ENCODE peak calls at places on chromosomes 16 and 17, in nine cellular contexts. N is sigmoid colon; J is activated CD4-positive, alpha-beta T cell treated with anti-CD3 and anti-CD28 coated beads, Interleukin-2, amount 50 U/mL, for 1 hour; X is A549; K is fibroblast of the aortic adventitia; Z is T follicular helper cell; Q is HFFc6; O is left cardiac atrium; W is OCI-LY7. U is an unnamed sample.

GRCh38 chr16:79363035-79363434 is 237.5 kb downstream of the MAF start:
- DNase-seq in X (no peak), W (no peak), N (no peak), O (no peak), K (no peak), Q (no peak), Z (no peak), J (no peak), U (no peak)

GRCh38 chr17:60102632-60103047 is 23.9 kb upstream of the HEATR6 start:
- DNase-seq in K (peak), J (peak), Z (no peak), Q (peak), N (no peak), X (peak), O (peak), W (peak), U (no peak)

GRCh38 chr17:15469260-15469659 is 1.8 kb upstream of the CDRT4 start:
- DNase-seq in W (no peak), Q (no peak), N (no peak), J (no peak), Z (no peak), X (no peak), K (peak), O (peak), U (no peak)

GRCh38 chr17:4648741-4649140 is 7.3 kb upstream of the ALOX15 start:
- DNase-seq in W (no peak), Z (no peak), J (no peak), K (no peak), Q (no peak), O (no peak), X (no peak), N (no peak), U (no peak)

GRCh38 chr17:6924121-6924676 is 71.7 kb upstream of the ALOX12 start:
- DNase-seq in N (no peak), K (peak), Z (no peak), O (no peak), J (no peak), W (no peak), X (no peak), Q (no peak), U (no peak)

GRCh38 chr17:19456016-19456927 is 45.2 kb downstream of the RNF112 start:
- DNase-seq in Z (no peak), Q (no peak), X (no peak), N (no peak), W (no peak), O (no peak), J (no peak), K (no peak), U (no peak)

GRCh38 chr16:25633549-25633948 is 58.2 kb upstream of the HS3ST4 start:
- DNase-seq in Z (no peak), K (no peak), X (no peak), J (no peak), O (no peak), W (no peak), N (no peak), Q (no peak), U (no peak)

GRCh38 chr16:69931631-69932030 is 19.5 kb upstream of the CLEC18A start:
- DNase-seq in J (no peak), W (no peak), N (no peak), Z (no peak), X (no peak), Q (no peak), K (no peak), O (no peak), U (no peak)

GRCh38 chr17:72030067-72030899 is 90.5 kb upstream of the SOX9 start:
- DNase-seq in N (no peak), O (peak), Q (peak), X (peak), Z (peak), J (peak), K (peak), W (peak), U (no peak)

GRCh38 chr16:4217246-4218131 is 24.4 kb downstream of the SRL start:
- DNase-seq in W (no peak), Z (no peak), O (peak), N (no peak), Q (no peak), X (no peak), J (no peak), K (peak), U (no peak)

GRCh38 chr16:47134550-47134949 is 9.2 kb downstream of the NETO2 start:
- DNase-seq in O (no peak), J (no peak), W (no peak), N (no peak), Z (no peak), Q (no peak), K (no peak), X (no peak), U (no peak)

GRCh38 chr16:58022601-58023371 is 2.8 kb upstream of the MMP15 start:
- DNase-seq in W (no peak), J (no peak), N (peak), Z (no peak), Q (peak), X (no peak), O (peak), K (peak), U (no peak)

GRCh38 chr16:83954577-83955016 is 1.6 kb downstream of the OSGIN1 start:
- DNase-seq in X (no peak), O (peak), J (no peak), K (peak), W (no peak), Z (no peak), Q (peak), N (peak), U (no peak)

GRCh38 chr17:700504-701094 is 14.0 kb downstream of the VPS53 start:
- DNase-seq in W (peak), Z (no peak), Q (peak), K (peak), X (peak), J (no peak), O (no peak), N (no peak), U (no peak)

GRCh38 chr17:81324177-81324905 is 29.2 kb upstream of the SLC38A10 start:
- DNase-seq in N (no peak), W (no peak), X (no peak), O (no peak), Q (no peak), K (no peak), Z (no peak), J (no peak), U (no peak)

GRCh38 chr16:20300312-20301097 is 26.8 kb downstream of the GP2 start:
- DNase-seq in X (peak), Q (peak), N (no peak), K (peak), W (peak), O (peak), J (no peak), Z (no peak), U (no peak)

GRCh38 chr16:27355610-27356009 is 41.8 kb downstream of the IL4R start:
- DNase-seq in N (peak), K (peak), Q (peak), J (peak), O (peak), X (no peak), W (peak), Z (no peak), U (no peak)

GRCh38 chr17:50920891-50921595 is 54.9 kb upstream of the TOB1 start:
- DNase-seq in Z (no peak), K (no peak), W (no peak), X (no peak), N (no peak), J (no peak), O (no peak), Q (no peak), U (no peak)

GRCh38 chr16:50879873-50880695 is 138.2 kb downstream of the CYLD start:
- DNase-seq in Q (no peak), N (no peak), W (no peak), K (no peak), Z (no peak), X (no peak), O (no peak), J (no peak), U (no peak)

GRCh38 chr17:31424944-31425582 is 33.6 kb downstream of the RAB11FIP4 start:
- DNase-seq in Z (no peak), Q (no peak), O (no peak), W (no peak), J (no peak), X (no peak), K (peak), N (no peak), U (no peak)

GRCh38 chr16:56203052-56203451 is 11.8 kb downstream of the GNAO1 start:
- DNase-seq in Z (peak), X (peak), O (no peak), W (peak), Q (peak), K (peak), J (peak), N (no peak), U (no peak)

GRCh38 chr16:3966681-3967080 is 86.2 kb upstream of the CREBBP start:
- DNase-seq in W (no peak), Z (no peak), J (no peak), X (no peak), K (no peak), O (no peak), N (no peak), Q (no peak), U (no peak)

GRCh38 chr17:14156689-14157088 is 80.0 kb downstream of the CDRT15 start:
- DNase-seq in K (no peak), W (no peak), J (no peak), N (no peak), Z (no peak), O (no peak), X (no peak), Q (peak), U (no peak)

GRCh38 chr17:82930924-82931695 is 91.3 kb upstream of the ZNF750 start:
- DNase-seq in K (no peak), J (no peak), W (no peak), N (peak), Z (no peak), O (peak), Q (no peak), X (no peak), U (peak)

GRCh38 chr17:79901131-79901530 is 61.9 kb upstream of the CBX4 start:
- DNase-seq in Z (no peak), N (no peak), J (no peak), W (no peak), K (no peak), X (no peak), Q (no peak), O (no peak), U (no peak)

GRCh38 chr16:1626776-1627175 is 14.6 kb downstream of the CRAMP1 start:
- DNase-seq in N (no peak), X (no peak), Z (no peak), K (no peak), W (no peak), J (no peak), O (no peak), Q (no peak), U (no peak)

GRCh38 chr17:79114455-79115301 is 40.1 kb downstream of the ENGASE start:
- DNase-seq in O (peak), N (peak), X (no peak), Z (no peak), W (no peak), Q (no peak), K (peak), J (no peak), U (no peak)

GRCh38 chr16:57308041-57308440 is 23.6 kb upstream of the PLLP start:
- DNase-seq in Q (no peak), N (peak), X (no peak), W (no peak), J (no peak), Z (no peak), K (no peak), O (no peak), U (no peak)

GRCh38 chr17:69357701-69358100 is 30.8 kb upstream of the ABCA5 start:
- DNase-seq in Z (no peak), J (no peak), K (no peak), O (no peak), N (no peak), Q (no peak), W (peak), X (no peak), U (no peak)

GRCh38 chr16:87965973-87966667 is 14.9 kb downstream of the BANP start:
- DNase-seq in O (no peak), Q (peak), J (no peak), Z (no peak), X (no peak), W (no peak), K (peak), N (no peak), U (no peak)

GRCh38 chr16:87581867-87582220 is 20.5 kb upstream of the JPH3 start:
- DNase-seq in X (peak), N (peak), W (no peak), Z (no peak), K (peak), Q (peak), O (peak), J (no peak), U (peak)

GRCh38 chr17:7224110-7224509 is 4.4 kb downstream of the ACADVL start:
- DNase-seq in W (no peak), Z (no peak), J (no peak), Q (no peak), N (no peak), O (peak), K (no peak), X (no peak), U (no peak)

GRCh38 chr17:78993241-78993956 is 13.7 kb upstream of the LGALS3BP start:
- DNase-seq in N (peak), O (peak), Z (peak), W (peak), Q (no peak), X (peak), J (peak), K (peak), U (peak)

GRCh38 chr17:67221062-67221998 is 23.7 kb downstream of the HELZ start:
- DNase-seq in W (peak), O (no peak), K (peak), N (no peak), J (peak), Z (peak), Q (peak), X (peak), U (no peak)

GRCh38 chr17:77540531-77540930 is 399.8 kb downstream of the SEC14L1 start:
- DNase-seq in Z (no peak), K (no peak), W (no peak), N (no peak), X (no peak), J (no peak), O (no peak), Q (no peak), U (no peak)

GRCh38 chr17:50328360-50328759 is 17.6 kb upstream of the XYLT2 start:
- DNase-seq in N (no peak), Z (no peak), Q (no peak), W (no peak), J (no peak), X (no peak), K (no peak), O (no peak), U (no peak)

U was measured in omental fat pad.